ENCODE peak calls at places on chromosome 10, in seven cellular contexts. P is GM12892, W is H1, H is GM12878, U is HepG2, B is K562, J is SK-N-SH. Y is an unnamed sample.

GRCh38 chr10:106387063-106387462 is 777.4 kb downstream of the SORCS1 start:
- DNase-seq in P (no peak), W (no peak), H (no peak), U (no peak), B (no peak), J (no peak), Y (no peak)

GRCh38 chr10:64385355-64385754 is 864.2 kb downstream of the REEP3 start:
- DNase-seq in P (no peak), W (no peak), H (no peak), U (no peak), B (no peak), J (no peak), Y (no peak)

GRCh38 chr10:25300073-25300472 is 125.3 kb downstream of the GPR158 start:
- DNase-seq in P (no peak), W (no peak), H (no peak), U (no peak), B (no peak), J (no peak), Y (no peak)

GRCh38 chr10:93384006-93384405 is 98.1 kb downstream of the MYOF start:
- DNase-seq in P (no peak), W (no peak), H (no peak), U (no peak), B (no peak), J (no peak), Y (no peak)

GRCh38 chr10:124596116-124596785 is 134.6 kb downstream of the LHPP start:
- DNase-seq in P (no peak), W (no peak), H (no peak), U (no peak), B (no peak), J (no peak), Y (no peak)

GRCh38 chr10:97065128-97065527 is 120.6 kb downstream of the SLIT1 start:
- DNase-seq in P (no peak), W (no peak), H (no peak), U (no peak), B (no peak), J (no peak), Y (no peak)

GRCh38 chr10:110226926-110227641 is 19.7 kb downstream of the MXI1 start:
- DNase-seq in P (peak; percentile 59), W (peak; percentile 61), H (no peak), U (no peak), B (peak; percentile 71), J (no peak), Y (peak; percentile 58)

GRCh38 chr10:3119796-3120459 is 52.6 kb downstream of the PFKP start:
- DNase-seq in P (no peak), W (no peak), H (no peak), U (no peak), B (no peak), J (peak; percentile 77), Y (peak; percentile 55)

GRCh38 chr10:117429644-117430043 is 54.4 kb upstream of the PDZD8 start:
- DNase-seq in P (no peak), W (no peak), H (no peak), U (no peak), B (no peak), J (no peak), Y (no peak)

GRCh38 chr10:75049316-75050285 is 61.9 kb upstream of the SAMD8 start:
- DNase-seq in P (no peak), W (no peak), H (no peak), U (no peak), B (no peak), J (no peak), Y (no peak)

GRCh38 chr10:14820010-14820774 is 17.6 kb downstream of the CDNF start:
- DNase-seq in P (no peak), W (no peak), H (no peak), U (no peak), B (no peak), J (no peak), Y (no peak)

GRCh38 chr10:14823966-14824365 is 13.9 kb downstream of the CDNF start:
- DNase-seq in P (no peak), W (no peak), H (no peak), U (no peak), B (no peak), J (no peak), Y (no peak)

GRCh38 chr10:14821635-14822375 is 16.0 kb downstream of the CDNF start:
- DNase-seq in P (no peak), W (no peak), H (no peak), U (no peak), B (no peak), J (no peak), Y (no peak)

GRCh38 chr10:14820775-14821154 is 17.1 kb downstream of the CDNF start:
- DNase-seq in P (no peak), W (no peak), H (no peak), U (no peak), B (peak; percentile 41), J (no peak), Y (no peak)

GRCh38 chr10:14822879-14823755 is 14.7 kb downstream of the CDNF start:
- DNase-seq in P (peak; percentile 29), W (no peak), H (no peak), U (peak; percentile 12), B (peak; percentile 25), J (peak; percentile 62), Y (peak; percentile 22)
- TF ChIP-seq TAF1 in P (no peak), W (no peak), H (no peak), U (no peak), B (no peak), J (no peak), Y (no peak)

DNA sequence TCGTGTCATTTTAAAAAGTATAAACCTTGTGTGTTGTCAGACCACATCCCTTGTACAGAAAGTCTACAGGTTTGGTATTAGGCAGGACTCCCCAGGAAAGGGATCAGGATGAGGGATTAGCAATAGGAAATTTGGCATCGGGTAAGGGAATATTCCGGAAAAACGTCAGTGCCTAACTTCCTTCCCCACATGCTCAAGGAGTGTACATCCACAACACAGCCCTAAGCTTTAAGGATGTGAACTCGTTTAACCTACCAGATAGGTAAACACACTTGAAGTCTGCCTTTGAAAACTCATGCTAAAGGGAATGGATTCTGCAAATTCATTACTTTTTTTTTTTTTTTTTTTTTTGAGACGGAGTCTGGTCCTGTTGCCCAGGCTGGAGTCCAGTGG is 194.9 kb downstream of the SKIDA1 start:
- DNase-seq in P (no peak), W (no peak), H (no peak), U (no peak), B (no peak), J (no peak), Y (no peak)
- TF ChIP-seq POLR2AphosphoS5 in P (no peak), W (no peak), H (no peak), U (no peak), B (no peak), J (no peak), Y (no peak)

GRCh38 chr10:77226434-77226833 is 411.2 kb downstream of the KCNMA1 start:
- DNase-seq in P (no peak), W (no peak), H (no peak), U (no peak), B (no peak), J (no peak), Y (no peak)
- TF ChIP-seq TAF1 in P (no peak), W (no peak), H (no peak), U (no peak), B (no peak), J (no peak), Y (no peak)

DNA sequence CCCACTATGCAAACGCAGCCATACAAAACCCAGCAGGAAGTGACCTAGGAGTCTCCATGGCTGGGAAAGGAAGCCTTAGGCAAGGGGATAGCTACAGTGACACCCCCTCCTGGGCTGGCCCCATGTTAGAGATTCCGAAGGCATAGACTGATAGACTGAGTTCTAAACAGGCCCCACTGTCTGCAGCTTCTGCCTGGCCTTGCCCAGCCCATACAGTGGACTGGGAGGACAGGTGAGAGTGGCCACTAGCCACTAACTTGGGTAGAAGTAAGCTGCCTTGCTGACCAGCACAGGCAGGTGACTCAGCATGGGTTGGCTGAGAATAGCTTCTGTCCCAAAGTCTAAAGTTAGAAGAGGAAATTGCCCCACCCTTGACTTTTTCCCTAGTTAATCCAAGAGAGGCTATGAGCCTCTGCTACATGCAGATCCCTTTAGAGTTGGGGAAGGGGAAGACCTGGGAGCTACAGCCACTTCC is 106.2 kb downstream of the C10orf105 start:
- DNase-seq in P (no peak), W (no peak), H (no peak), U (no peak), B (peak; percentile 80), J (no peak), Y (no peak)
- TF ChIP-seq POLR2AphosphoS5 in P (no peak), W (no peak), H (no peak), U (no peak), B (no peak), J (no peak), Y (no peak)

GRCh38 chr10:22648547-22648961 is 65.8 kb downstream of the PIP4K2A start:
- DNase-seq in P (no peak), W (no peak), H (peak; percentile 75), U (no peak), B (no peak), J (no peak), Y (no peak)
- TF ChIP-seq TAF1 in P (no peak), W (no peak), H (no peak), U (no peak), B (no peak), J (no peak), Y (no peak)

GRCh38 chr10:11506247-11506789 is 105.1 kb downstream of the USP6NL start:
- DNase-seq in P (no peak), W (no peak), H (no peak), U (no peak), B (no peak), J (no peak), Y (no peak)
- TF ChIP-seq POLR2AphosphoS5 in P (no peak), W (no peak), H (no peak), U (no peak), B (no peak), J (no peak), Y (no peak)

GRCh38 chr10:5651086-5651764 is 15.2 kb downstream of the ASB13 start:
- DNase-seq in P (no peak), W (no peak), H (no peak), U (no peak), B (no peak), J (no peak), Y (no peak)

GRCh38 chr10:5647507-5648240 is 18.7 kb downstream of the ASB13 start:
- DNase-seq in P (no peak), W (no peak), H (no peak), U (no peak), B (no peak), J (no peak), Y (no peak)

GRCh38 chr10:5649746-5650145 is 16.6 kb downstream of the ASB13 start:
- DNase-seq in P (no peak), W (no peak), H (no peak), U (no peak), B (no peak), J (no peak), Y (no peak)

GRCh38 chr10:5650664-5651063 is 15.7 kb downstream of the ASB13 start:
- DNase-seq in P (no peak), W (no peak), H (no peak), U (no peak), B (no peak), J (no peak), Y (no peak)

GRCh38 chr10:5648494-5649457 is 17.6 kb downstream of the ASB13 start:
- DNase-seq in P (no peak), W (peak; percentile 54), H (no peak), U (no peak), B (no peak), J (no peak), Y (no peak)
- TF ChIP-seq TAF1 in P (no peak), W (no peak), H (no peak), U (no peak), B (no peak), J (no peak), Y (no peak)

GRCh38 chr10:72243822-72244437 is 27.9 kb upstream of the ASCC1 start:
- DNase-seq in P (no peak), W (no peak), H (no peak), U (no peak), B (peak; percentile 82), J (no peak), Y (no peak)
- TF ChIP-seq POLR2AphosphoS5 in P (no peak), W (no peak), H (no peak), U (no peak), B (no peak), J (no peak), Y (no peak)